ENCODE peak calls at places on chromosomes 13 and 19, in six cellular contexts. One of them, this sample, is unnamed.

GRCh38 chr13:27226991-27227390 is 24.4 kb upstream of the RPL21 start:
- DNase-seq in activated CD4-positive, alpha-beta T cell treated with anti-CD3 and anti-CD28 coated beads, Interleukin-2, amount 10 ng/mL, durations not matched to agents 7 days and 5 days: no peak
- DNase-seq in activated T-cell treated with anti-CD3 and anti-CD28 coated beads for 1 hour: no peak
- DNase-seq in GM04504: no peak
- DNase-seq in stimulated activated CD4-positive, alpha-beta T cell treated with anti-CD3 and anti-CD28 coated beads, Interleukin-15, amount 100 ng/mL, for 1 hour: no peak
- DNase-seq in NCI-H82: no peak
- DNase-seq in this sample: no peak

GRCh38 chr13:29805994-29806748 is 44.2 kb downstream of the UBL3 start:
- DNase-seq in activated T-cell treated with anti-CD3 and anti-CD28 coated beads for 1 hour: no peak
- DNase-seq in GM04504: no peak
- DNase-seq in NCI-H82: no peak
- DNase-seq in activated CD4-positive, alpha-beta T cell treated with anti-CD3 and anti-CD28 coated beads, Interleukin-2, amount 10 ng/mL, durations not matched to agents 7 days and 5 days: no peak
- DNase-seq in stimulated activated CD4-positive, alpha-beta T cell treated with anti-CD3 and anti-CD28 coated beads, Interleukin-15, amount 100 ng/mL, for 1 hour: no peak
- DNase-seq in this sample: no peak

GRCh38 chr13:21663197-21663596 is 7.7 kb upstream of the FGF9 start:
- DNase-seq in activated T-cell treated with anti-CD3 and anti-CD28 coated beads for 1 hour: no peak
- DNase-seq in activated CD4-positive, alpha-beta T cell treated with anti-CD3 and anti-CD28 coated beads, Interleukin-2, amount 10 ng/mL, durations not matched to agents 7 days and 5 days: no peak
- DNase-seq in NCI-H82: no peak
- DNase-seq in GM04504: no peak
- DNase-seq in stimulated activated CD4-positive, alpha-beta T cell treated with anti-CD3 and anti-CD28 coated beads, Interleukin-15, amount 100 ng/mL, for 1 hour: no peak
- DNase-seq in this sample: no peak

GRCh38 chr19:2782357-2782935 is 627 bp downstream of the SGTA start:
- DNase-seq in NCI-H82: no peak
- DNase-seq in stimulated activated CD4-positive, alpha-beta T cell treated with anti-CD3 and anti-CD28 coated beads, Interleukin-15, amount 100 ng/mL, for 1 hour: no peak
- DNase-seq in GM04504: no peak
- DNase-seq in activated T-cell treated with anti-CD3 and anti-CD28 coated beads for 1 hour: no peak
- DNase-seq in activated CD4-positive, alpha-beta T cell treated with anti-CD3 and anti-CD28 coated beads, Interleukin-2, amount 10 ng/mL, durations not matched to agents 7 days and 5 days: no peak
- DNase-seq in this sample: no peak

GRCh38 chr19:6066661-6067646 is 43.3 kb downstream of the RFX2 start:
- DNase-seq in activated T-cell treated with anti-CD3 and anti-CD28 coated beads for 1 hour: no peak
- DNase-seq in NCI-H82: peak
- DNase-seq in stimulated activated CD4-positive, alpha-beta T cell treated with anti-CD3 and anti-CD28 coated beads, Interleukin-15, amount 100 ng/mL, for 1 hour: no peak
- DNase-seq in activated CD4-positive, alpha-beta T cell treated with anti-CD3 and anti-CD28 coated beads, Interleukin-2, amount 10 ng/mL, durations not matched to agents 7 days and 5 days: no peak
- DNase-seq in GM04504: peak
- DNase-seq in this sample: peak

GRCh38 chr13:30224732-30225131 is 82.6 kb downstream of the KATNAL1 start:
- DNase-seq in activated T-cell treated with anti-CD3 and anti-CD28 coated beads for 1 hour: no peak
- DNase-seq in activated CD4-positive, alpha-beta T cell treated with anti-CD3 and anti-CD28 coated beads, Interleukin-2, amount 10 ng/mL, durations not matched to agents 7 days and 5 days: no peak
- DNase-seq in GM04504: peak
- DNase-seq in NCI-H82: no peak
- DNase-seq in stimulated activated CD4-positive, alpha-beta T cell treated with anti-CD3 and anti-CD28 coated beads, Interleukin-15, amount 100 ng/mL, for 1 hour: no peak
- DNase-seq in this sample: no peak

GRCh38 chr19:55216461-55217198 is 7.3 kb upstream of the PTPRH start:
- DNase-seq in stimulated activated CD4-positive, alpha-beta T cell treated with anti-CD3 and anti-CD28 coated beads, Interleukin-15, amount 100 ng/mL, for 1 hour: peak
- DNase-seq in activated CD4-positive, alpha-beta T cell treated with anti-CD3 and anti-CD28 coated beads, Interleukin-2, amount 10 ng/mL, durations not matched to agents 7 days and 5 days: peak
- DNase-seq in GM04504: peak
- DNase-seq in activated T-cell treated with anti-CD3 and anti-CD28 coated beads for 1 hour: peak
- DNase-seq in NCI-H82: peak
- DNase-seq in this sample: peak

GRCh38 chr19:1041835-1042685 is 2.2 kb downstream of the ABCA7 start:
- DNase-seq in stimulated activated CD4-positive, alpha-beta T cell treated with anti-CD3 and anti-CD28 coated beads, Interleukin-15, amount 100 ng/mL, for 1 hour: no peak
- DNase-seq in NCI-H82: peak
- DNase-seq in activated T-cell treated with anti-CD3 and anti-CD28 coated beads for 1 hour: no peak
- DNase-seq in activated CD4-positive, alpha-beta T cell treated with anti-CD3 and anti-CD28 coated beads, Interleukin-2, amount 10 ng/mL, durations not matched to agents 7 days and 5 days: no peak
- DNase-seq in GM04504: no peak
- DNase-seq in this sample: no peak

GRCh38 chr19:17281391-17282304 is at the start of gene ANKLE1:
- DNase-seq in stimulated activated CD4-positive, alpha-beta T cell treated with anti-CD3 and anti-CD28 coated beads, Interleukin-15, amount 100 ng/mL, for 1 hour: peak
- DNase-seq in activated T-cell treated with anti-CD3 and anti-CD28 coated beads for 1 hour: no peak
- DNase-seq in activated CD4-positive, alpha-beta T cell treated with anti-CD3 and anti-CD28 coated beads, Interleukin-2, amount 10 ng/mL, durations not matched to agents 7 days and 5 days: no peak
- DNase-seq in NCI-H82: peak
- DNase-seq in GM04504: no peak
- DNase-seq in this sample: no peak

GRCh38 chr13:47175172-47175806 is 278.4 kb upstream of the HTR2A start:
- DNase-seq in stimulated activated CD4-positive, alpha-beta T cell treated with anti-CD3 and anti-CD28 coated beads, Interleukin-15, amount 100 ng/mL, for 1 hour: no peak
- DNase-seq in activated T-cell treated with anti-CD3 and anti-CD28 coated beads for 1 hour: no peak
- DNase-seq in activated CD4-positive, alpha-beta T cell treated with anti-CD3 and anti-CD28 coated beads, Interleukin-2, amount 10 ng/mL, durations not matched to agents 7 days and 5 days: no peak
- DNase-seq in NCI-H82: no peak
- DNase-seq in GM04504: peak
- DNase-seq in this sample: no peak

GRCh38 chr13:39327080-39327479 is 275.9 kb downstream of the LHFPL6 start:
- DNase-seq in activated T-cell treated with anti-CD3 and anti-CD28 coated beads for 1 hour: no peak
- DNase-seq in stimulated activated CD4-positive, alpha-beta T cell treated with anti-CD3 and anti-CD28 coated beads, Interleukin-15, amount 100 ng/mL, for 1 hour: no peak
- DNase-seq in NCI-H82: no peak
- DNase-seq in GM04504: no peak
- DNase-seq in activated CD4-positive, alpha-beta T cell treated with anti-CD3 and anti-CD28 coated beads, Interleukin-2, amount 10 ng/mL, durations not matched to agents 7 days and 5 days: no peak
- DNase-seq in this sample: no peak

GRCh38 chr13:51539887-51540286 is 44.4 kb upstream of the WDFY2 start:
- DNase-seq in activated CD4-positive, alpha-beta T cell treated with anti-CD3 and anti-CD28 coated beads, Interleukin-2, amount 10 ng/mL, durations not matched to agents 7 days and 5 days: no peak
- DNase-seq in stimulated activated CD4-positive, alpha-beta T cell treated with anti-CD3 and anti-CD28 coated beads, Interleukin-15, amount 100 ng/mL, for 1 hour: no peak
- DNase-seq in GM04504: no peak
- DNase-seq in activated T-cell treated with anti-CD3 and anti-CD28 coated beads for 1 hour: no peak
- DNase-seq in NCI-H82: no peak
- DNase-seq in this sample: no peak

GRCh38 chr19:42422576-42423461 is 4.4 kb downstream of the LIPE start:
- DNase-seq in GM04504: no peak
- DNase-seq in activated CD4-positive, alpha-beta T cell treated with anti-CD3 and anti-CD28 coated beads, Interleukin-2, amount 10 ng/mL, durations not matched to agents 7 days and 5 days: peak
- DNase-seq in activated T-cell treated with anti-CD3 and anti-CD28 coated beads for 1 hour: peak
- DNase-seq in NCI-H82: peak
- DNase-seq in stimulated activated CD4-positive, alpha-beta T cell treated with anti-CD3 and anti-CD28 coated beads, Interleukin-15, amount 100 ng/mL, for 1 hour: peak
- DNase-seq in this sample: peak

GRCh38 chr19:17128403-17128802 is 52.8 kb downstream of the MYO9B start:
- DNase-seq in activated T-cell treated with anti-CD3 and anti-CD28 coated beads for 1 hour: no peak
- DNase-seq in stimulated activated CD4-positive, alpha-beta T cell treated with anti-CD3 and anti-CD28 coated beads, Interleukin-15, amount 100 ng/mL, for 1 hour: no peak
- DNase-seq in GM04504: no peak
- DNase-seq in activated CD4-positive, alpha-beta T cell treated with anti-CD3 and anti-CD28 coated beads, Interleukin-2, amount 10 ng/mL, durations not matched to agents 7 days and 5 days: no peak
- DNase-seq in NCI-H82: no peak
- DNase-seq in this sample: no peak

GRCh38 chr13:102555914-102556553 is 40.8 kb upstream of the TPP2 start:
- DNase-seq in NCI-H82: peak
- DNase-seq in activated T-cell treated with anti-CD3 and anti-CD28 coated beads for 1 hour: no peak
- DNase-seq in stimulated activated CD4-positive, alpha-beta T cell treated with anti-CD3 and anti-CD28 coated beads, Interleukin-15, amount 100 ng/mL, for 1 hour: no peak
- DNase-seq in activated CD4-positive, alpha-beta T cell treated with anti-CD3 and anti-CD28 coated beads, Interleukin-2, amount 10 ng/mL, durations not matched to agents 7 days and 5 days: peak
- DNase-seq in GM04504: peak
- DNase-seq in this sample: no peak

GRCh38 chr19:47047272-47047930 is 1.0 kb downstream of the TMEM160 start:
- DNase-seq in NCI-H82: no peak
- DNase-seq in GM04504: no peak
- DNase-seq in activated T-cell treated with anti-CD3 and anti-CD28 coated beads for 1 hour: no peak
- DNase-seq in activated CD4-positive, alpha-beta T cell treated with anti-CD3 and anti-CD28 coated beads, Interleukin-2, amount 10 ng/mL, durations not matched to agents 7 days and 5 days: no peak
- DNase-seq in stimulated activated CD4-positive, alpha-beta T cell treated with anti-CD3 and anti-CD28 coated beads, Interleukin-15, amount 100 ng/mL, for 1 hour: no peak
- DNase-seq in this sample: no peak

GRCh38 chr19:36417752-36418286 is 625 bp downstream of the ZFP82 start:
- DNase-seq in stimulated activated CD4-positive, alpha-beta T cell treated with anti-CD3 and anti-CD28 coated beads, Interleukin-15, amount 100 ng/mL, for 1 hour: peak
- DNase-seq in GM04504: no peak
- DNase-seq in activated CD4-positive, alpha-beta T cell treated with anti-CD3 and anti-CD28 coated beads, Interleukin-2, amount 10 ng/mL, durations not matched to agents 7 days and 5 days: no peak
- DNase-seq in NCI-H82: peak
- DNase-seq in activated T-cell treated with anti-CD3 and anti-CD28 coated beads for 1 hour: no peak
- DNase-seq in this sample: no peak

GRCh38 chr19:52170304-52170703 is 1.1 kb downstream of the ZNF836 start:
- DNase-seq in GM04504: no peak
- DNase-seq in NCI-H82: no peak
- DNase-seq in activated CD4-positive, alpha-beta T cell treated with anti-CD3 and anti-CD28 coated beads, Interleukin-2, amount 10 ng/mL, durations not matched to agents 7 days and 5 days: peak
- DNase-seq in activated T-cell treated with anti-CD3 and anti-CD28 coated beads for 1 hour: no peak
- DNase-seq in stimulated activated CD4-positive, alpha-beta T cell treated with anti-CD3 and anti-CD28 coated beads, Interleukin-15, amount 100 ng/mL, for 1 hour: no peak
- DNase-seq in this sample: no peak

GRCh38 chr13:27617801-27618411 is 2.4 kb downstream of the LNX2 start:
- DNase-seq in stimulated activated CD4-positive, alpha-beta T cell treated with anti-CD3 and anti-CD28 coated beads, Interleukin-15, amount 100 ng/mL, for 1 hour: no peak
- DNase-seq in activated CD4-positive, alpha-beta T cell treated with anti-CD3 and anti-CD28 coated beads, Interleukin-2, amount 10 ng/mL, durations not matched to agents 7 days and 5 days: no peak
- DNase-seq in NCI-H82: no peak
- DNase-seq in GM04504: no peak
- DNase-seq in activated T-cell treated with anti-CD3 and anti-CD28 coated beads for 1 hour: no peak
- DNase-seq in this sample: no peak

GRCh38 chr13:111184685-111185401 is 69.7 kb downstream of the ARHGEF7 start:
- DNase-seq in NCI-H82: no peak
- DNase-seq in activated CD4-positive, alpha-beta T cell treated with anti-CD3 and anti-CD28 coated beads, Interleukin-2, amount 10 ng/mL, durations not matched to agents 7 days and 5 days: peak
- DNase-seq in activated T-cell treated with anti-CD3 and anti-CD28 coated beads for 1 hour: peak
- DNase-seq in GM04504: no peak
- DNase-seq in stimulated activated CD4-positive, alpha-beta T cell treated with anti-CD3 and anti-CD28 coated beads, Interleukin-15, amount 100 ng/mL, for 1 hour: no peak
- DNase-seq in this sample: peak

GRCh38 chr19:51699170-51699569 is 6.0 kb downstream of the SPACA6 start:
- DNase-seq in activated T-cell treated with anti-CD3 and anti-CD28 coated beads for 1 hour: no peak
- DNase-seq in NCI-H82: no peak
- DNase-seq in GM04504: no peak
- DNase-seq in stimulated activated CD4-positive, alpha-beta T cell treated with anti-CD3 and anti-CD28 coated beads, Interleukin-15, amount 100 ng/mL, for 1 hour: no peak
- DNase-seq in activated CD4-positive, alpha-beta T cell treated with anti-CD3 and anti-CD28 coated beads, Interleukin-2, amount 10 ng/mL, durations not matched to agents 7 days and 5 days: no peak
- DNase-seq in this sample: no peak

GRCh38 chr13:95540848-95541247 is 11.7 kb upstream of the CLDN10 start:
- DNase-seq in activated CD4-positive, alpha-beta T cell treated with anti-CD3 and anti-CD28 coated beads, Interleukin-2, amount 10 ng/mL, durations not matched to agents 7 days and 5 days: no peak
- DNase-seq in stimulated activated CD4-positive, alpha-beta T cell treated with anti-CD3 and anti-CD28 coated beads, Interleukin-15, amount 100 ng/mL, for 1 hour: no peak
- DNase-seq in activated T-cell treated with anti-CD3 and anti-CD28 coated beads for 1 hour: no peak
- DNase-seq in NCI-H82: peak
- DNase-seq in GM04504: no peak
- DNase-seq in this sample: no peak

GRCh38 chr19:9834302-9834725 is 804 bp upstream of the PIN1 start:
- DNase-seq in NCI-H82: no peak
- DNase-seq in GM04504: no peak
- DNase-seq in stimulated activated CD4-positive, alpha-beta T cell treated with anti-CD3 and anti-CD28 coated beads, Interleukin-15, amount 100 ng/mL, for 1 hour: no peak
- DNase-seq in activated T-cell treated with anti-CD3 and anti-CD28 coated beads for 1 hour: no peak
- DNase-seq in activated CD4-positive, alpha-beta T cell treated with anti-CD3 and anti-CD28 coated beads, Interleukin-2, amount 10 ng/mL, durations not matched to agents 7 days and 5 days: no peak
- DNase-seq in this sample: no peak

GRCh38 chr13:107373551-107373950 is 805.6 kb upstream of the ARGLU1 start:
- DNase-seq in activated T-cell treated with anti-CD3 and anti-CD28 coated beads for 1 hour: no peak
- DNase-seq in stimulated activated CD4-positive, alpha-beta T cell treated with anti-CD3 and anti-CD28 coated beads, Interleukin-15, amount 100 ng/mL, for 1 hour: no peak
- DNase-seq in GM04504: peak
- DNase-seq in activated CD4-positive, alpha-beta T cell treated with anti-CD3 and anti-CD28 coated beads, Interleukin-2, amount 10 ng/mL, durations not matched to agents 7 days and 5 days: no peak
- DNase-seq in NCI-H82: peak
- DNase-seq in this sample: no peak

GRCh38 chr13:104737713-104738112 is 1671.5 kb upstream of the SLC10A2 start:
- DNase-seq in stimulated activated CD4-positive, alpha-beta T cell treated with anti-CD3 and anti-CD28 coated beads, Interleukin-15, amount 100 ng/mL, for 1 hour: no peak
- DNase-seq in activated T-cell treated with anti-CD3 and anti-CD28 coated beads for 1 hour: no peak
- DNase-seq in GM04504: no peak
- DNase-seq in activated CD4-positive, alpha-beta T cell treated with anti-CD3 and anti-CD28 coated beads, Interleukin-2, amount 10 ng/mL, durations not matched to agents 7 days and 5 days: no peak
- DNase-seq in NCI-H82: no peak
- DNase-seq in this sample: no peak

GRCh38 chr19:35973487-35973886 is 21.5 kb upstream of the SDHAF1 start:
- DNase-seq in GM04504: no peak
- DNase-seq in stimulated activated CD4-positive, alpha-beta T cell treated with anti-CD3 and anti-CD28 coated beads, Interleukin-15, amount 100 ng/mL, for 1 hour: no peak
- DNase-seq in activated CD4-positive, alpha-beta T cell treated with anti-CD3 and anti-CD28 coated beads, Interleukin-2, amount 10 ng/mL, durations not matched to agents 7 days and 5 days: no peak
- DNase-seq in NCI-H82: peak
- DNase-seq in activated T-cell treated with anti-CD3 and anti-CD28 coated beads for 1 hour: no peak
- DNase-seq in this sample: no peak

GRCh38 chr19:6532244-6532999 is 1.6 kb downstream of the TNFSF9 start:
- DNase-seq in stimulated activated CD4-positive, alpha-beta T cell treated with anti-CD3 and anti-CD28 coated beads, Interleukin-15, amount 100 ng/mL, for 1 hour: no peak
- DNase-seq in NCI-H82: no peak
- DNase-seq in activated T-cell treated with anti-CD3 and anti-CD28 coated beads for 1 hour: no peak
- DNase-seq in activated CD4-positive, alpha-beta T cell treated with anti-CD3 and anti-CD28 coated beads, Interleukin-2, amount 10 ng/mL, durations not matched to agents 7 days and 5 days: peak
- DNase-seq in GM04504: no peak
- DNase-seq in this sample: no peak

GRCh38 chr13:106354961-106355360 is 180.5 kb downstream of the EFNB2 start:
- DNase-seq in stimulated activated CD4-positive, alpha-beta T cell treated with anti-CD3 and anti-CD28 coated beads, Interleukin-15, amount 100 ng/mL, for 1 hour: no peak
- DNase-seq in GM04504: no peak
- DNase-seq in activated CD4-positive, alpha-beta T cell treated with anti-CD3 and anti-CD28 coated beads, Interleukin-2, amount 10 ng/mL, durations not matched to agents 7 days and 5 days: no peak
- DNase-seq in activated T-cell treated with anti-CD3 and anti-CD28 coated beads for 1 hour: no peak
- DNase-seq in NCI-H82: no peak
- DNase-seq in this sample: no peak

GRCh38 chr19:38514812-38515633 is 81.5 kb downstream of the RYR1 start:
- DNase-seq in activated CD4-positive, alpha-beta T cell treated with anti-CD3 and anti-CD28 coated beads, Interleukin-2, amount 10 ng/mL, durations not matched to agents 7 days and 5 days: peak
- DNase-seq in NCI-H82: peak
- DNase-seq in stimulated activated CD4-positive, alpha-beta T cell treated with anti-CD3 and anti-CD28 coated beads, Interleukin-15, amount 100 ng/mL, for 1 hour: peak
- DNase-seq in activated T-cell treated with anti-CD3 and anti-CD28 coated beads for 1 hour: peak
- DNase-seq in GM04504: peak
- DNase-seq in this sample: peak

GRCh38 chr13:26449063-26449848 is 108.2 kb upstream of the WASF3 start:
- DNase-seq in activated CD4-positive, alpha-beta T cell treated with anti-CD3 and anti-CD28 coated beads, Interleukin-2, amount 10 ng/mL, durations not matched to agents 7 days and 5 days: no peak
- DNase-seq in stimulated activated CD4-positive, alpha-beta T cell treated with anti-CD3 and anti-CD28 coated beads, Interleukin-15, amount 100 ng/mL, for 1 hour: no peak
- DNase-seq in activated T-cell treated with anti-CD3 and anti-CD28 coated beads for 1 hour: no peak
- DNase-seq in NCI-H82: no peak
- DNase-seq in GM04504: no peak
- DNase-seq in this sample: no peak

This sample was measured in CD8-positive, alpha-beta T cell.